ENCODE peak calls at places on chromosomes 5 and 9, in eight cellular contexts. One of them, this sample, is unnamed.
A peak's percentile ranks its signal among the peaks of the same experiment; 100 is the strongest.

GRCh38 chr9:114487607-114488300 is 17.5 kb downstream of the WHRN start:
- DNase-seq in IMR-90: peak; percentile 69
- DNase-seq in coronary artery: no peak
- DNase-seq in dorsolateral prefrontal cortex: no peak
- DNase-seq in breast epithelium: peak; percentile 33
- DNase-seq in ascending aorta: no peak
- DNase-seq in HCT116: peak; percentile 57
- DNase-seq in prostate gland: peak; percentile 77
- DNase-seq in this sample: no peak

GRCh38 chr9:114687034-114687433 is 5.0 kb upstream of the TEX48 start:
- DNase-seq in IMR-90: peak; percentile 81
- DNase-seq in coronary artery: no peak
- DNase-seq in dorsolateral prefrontal cortex: no peak
- DNase-seq in breast epithelium: no peak
- DNase-seq in ascending aorta: no peak
- DNase-seq in HCT116: no peak
- DNase-seq in prostate gland: no peak
- DNase-seq in this sample: no peak

GRCh38 chr5:173331287-173331686 is 3.1 kb upstream of the STC2 start:
- DNase-seq in IMR-90: no peak
- DNase-seq in coronary artery: no peak
- DNase-seq in dorsolateral prefrontal cortex: no peak
- DNase-seq in breast epithelium: no peak
- DNase-seq in ascending aorta: no peak
- DNase-seq in HCT116: no peak
- DNase-seq in prostate gland: no peak
- DNase-seq in this sample: no peak

GRCh38 chr5:139843991-139844390 is 48.4 kb downstream of the PSD2 start:
- DNase-seq in IMR-90: no peak
- DNase-seq in coronary artery: no peak
- DNase-seq in dorsolateral prefrontal cortex: no peak
- DNase-seq in breast epithelium: no peak
- DNase-seq in ascending aorta: no peak
- DNase-seq in HCT116: no peak
- DNase-seq in prostate gland: no peak
- DNase-seq in this sample: no peak

GRCh38 chr9:134535171-134535570 is 106.4 kb upstream of the COL5A1 start:
- DNase-seq in IMR-90: no peak
- DNase-seq in coronary artery: no peak
- DNase-seq in dorsolateral prefrontal cortex: no peak
- DNase-seq in breast epithelium: no peak
- DNase-seq in ascending aorta: no peak
- DNase-seq in HCT116: no peak
- DNase-seq in prostate gland: no peak
- DNase-seq in this sample: peak; percentile 15

GRCh38 chr9:87792831-87793288 is 66.9 kb downstream of the CTSL start:
- DNase-seq in IMR-90: peak; percentile 43
- DNase-seq in coronary artery: peak; percentile 85
- DNase-seq in dorsolateral prefrontal cortex: no peak
- DNase-seq in breast epithelium: peak; percentile 19
- DNase-seq in ascending aorta: peak; percentile 72
- DNase-seq in HCT116: peak; percentile 63
- DNase-seq in prostate gland: no peak
- DNase-seq in this sample: peak; percentile 87

GRCh38 chr9:129930743-129931142 is 95.5 kb downstream of the USP20 start:
- DNase-seq in IMR-90: no peak
- DNase-seq in coronary artery: no peak
- DNase-seq in dorsolateral prefrontal cortex: no peak
- DNase-seq in breast epithelium: no peak
- DNase-seq in ascending aorta: no peak
- DNase-seq in HCT116: no peak
- DNase-seq in prostate gland: no peak
- DNase-seq in this sample: no peak

GRCh38 chr5:170691623-170692022 is 91.9 kb upstream of the GABRP start:
- DNase-seq in IMR-90: no peak
- DNase-seq in coronary artery: no peak
- DNase-seq in dorsolateral prefrontal cortex: no peak
- DNase-seq in breast epithelium: no peak
- DNase-seq in ascending aorta: no peak
- DNase-seq in HCT116: no peak
- DNase-seq in prostate gland: no peak
- DNase-seq in this sample: no peak

GRCh38 chr5:1998716-1999317 is 116.1 kb upstream of the IRX4 start:
- DNase-seq in IMR-90: no peak
- DNase-seq in coronary artery: no peak
- DNase-seq in dorsolateral prefrontal cortex: no peak
- DNase-seq in breast epithelium: peak; percentile 69
- DNase-seq in ascending aorta: no peak
- DNase-seq in HCT116: no peak
- DNase-seq in prostate gland: peak; percentile 40
- DNase-seq in this sample: no peak

GRCh38 chr9:94817291-94818195 is 91.0 kb downstream of the AOPEP start:
- DNase-seq in IMR-90: no peak
- DNase-seq in coronary artery: no peak
- DNase-seq in dorsolateral prefrontal cortex: no peak
- DNase-seq in breast epithelium: no peak
- DNase-seq in ascending aorta: no peak
- DNase-seq in HCT116: no peak
- DNase-seq in prostate gland: peak; percentile 6
- DNase-seq in this sample: no peak

GRCh38 chr9:83154821-83155220 is 91.9 kb upstream of the RASEF start:
- DNase-seq in IMR-90: no peak
- DNase-seq in coronary artery: no peak
- DNase-seq in dorsolateral prefrontal cortex: no peak
- DNase-seq in breast epithelium: no peak
- DNase-seq in ascending aorta: no peak
- DNase-seq in HCT116: no peak
- DNase-seq in prostate gland: no peak
- DNase-seq in this sample: no peak

GRCh38 chr5:178115835-178116405 is 2.6 kb downstream of the N4BP3 start:
- DNase-seq in IMR-90: no peak
- DNase-seq in coronary artery: no peak
- DNase-seq in dorsolateral prefrontal cortex: no peak
- DNase-seq in breast epithelium: no peak
- DNase-seq in ascending aorta: no peak
- DNase-seq in HCT116: no peak
- DNase-seq in prostate gland: no peak
- DNase-seq in this sample: no peak

DNA sequence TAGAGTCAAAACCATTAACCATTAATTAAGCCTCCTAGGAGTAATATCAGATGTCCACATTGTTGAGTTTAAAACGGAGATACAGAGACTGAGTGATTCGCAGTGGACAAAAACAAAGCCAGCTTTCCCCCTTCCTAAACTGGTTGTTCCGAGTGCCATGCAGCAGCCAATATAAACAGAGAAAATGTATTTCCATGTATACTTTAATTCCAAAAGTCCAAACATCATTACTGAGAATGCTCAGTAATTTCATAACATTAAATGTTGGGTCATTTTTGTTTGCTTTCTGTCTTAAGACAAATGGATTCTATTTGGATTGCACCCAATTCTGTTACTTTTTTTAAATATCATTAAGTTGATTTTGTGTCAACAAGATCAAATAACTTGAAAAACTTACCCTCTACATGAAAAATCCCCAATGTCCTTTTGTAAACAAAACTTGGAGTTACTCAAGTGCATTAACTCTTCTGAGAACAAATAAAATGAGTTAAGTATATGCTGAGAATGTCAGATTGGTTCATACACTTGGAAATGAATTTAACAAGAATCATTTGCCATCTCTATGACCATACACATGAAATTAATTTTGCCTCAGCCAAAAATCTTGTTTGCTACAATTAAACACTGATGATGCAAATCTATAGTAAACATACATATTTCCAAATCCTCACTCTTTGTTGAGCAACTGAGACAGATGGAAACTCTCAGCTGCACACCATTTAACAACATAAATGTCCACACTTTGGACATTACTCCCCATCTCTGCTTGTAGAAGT is 19.4 kb downstream of the LURAP1L start:
- DNase-seq in IMR-90: peak; percentile 61
- DNase-seq in coronary artery: no peak
- DNase-seq in dorsolateral prefrontal cortex: no peak
- DNase-seq in breast epithelium: no peak
- DNase-seq in ascending aorta: no peak
- DNase-seq in HCT116: no peak
- DNase-seq in prostate gland: no peak
- DNase-seq in this sample: no peak
- H3K27ac ChIP-seq in IMR-90: peak overlapping the region; percentile 84
- H3K27ac ChIP-seq in coronary artery: peak overlapping the region; percentile 26
- H3K27ac ChIP-seq in dorsolateral prefrontal cortex: no peak overlapping the region
- H3K27ac ChIP-seq in breast epithelium: peak overlapping the region; percentile 44
- H3K27ac ChIP-seq in ascending aorta: no peak overlapping the region
- H3K27ac ChIP-seq in HCT116: no peak overlapping the region
- H3K27ac ChIP-seq in prostate gland: no peak overlapping the region
- H3K27ac ChIP-seq in this sample: peak overlapping the region; percentile 64

GRCh38 chr5:10222326-10222725 is 27.4 kb downstream of the ATPSCKMT start:
- DNase-seq in IMR-90: peak; percentile 51
- DNase-seq in coronary artery: no peak
- DNase-seq in dorsolateral prefrontal cortex: no peak
- DNase-seq in breast epithelium: no peak
- DNase-seq in ascending aorta: no peak
- DNase-seq in HCT116: no peak
- DNase-seq in prostate gland: no peak
- DNase-seq in this sample: no peak

GRCh38 chr5:10218658-10219057 is 31.0 kb downstream of the ATPSCKMT start:
- DNase-seq in IMR-90: no peak
- DNase-seq in coronary artery: no peak
- DNase-seq in dorsolateral prefrontal cortex: no peak
- DNase-seq in breast epithelium: no peak
- DNase-seq in ascending aorta: no peak
- DNase-seq in HCT116: no peak
- DNase-seq in prostate gland: no peak
- DNase-seq in this sample: no peak

GRCh38 chr5:10219068-10219467 is 30.6 kb downstream of the ATPSCKMT start:
- DNase-seq in IMR-90: no peak
- DNase-seq in coronary artery: no peak
- DNase-seq in dorsolateral prefrontal cortex: no peak
- DNase-seq in breast epithelium: no peak
- DNase-seq in ascending aorta: no peak
- DNase-seq in HCT116: no peak
- DNase-seq in prostate gland: no peak
- DNase-seq in this sample: no peak

GRCh38 chr5:10216107-10216506 is 33.6 kb downstream of the ATPSCKMT start:
- DNase-seq in IMR-90: no peak
- DNase-seq in coronary artery: no peak
- DNase-seq in dorsolateral prefrontal cortex: no peak
- DNase-seq in breast epithelium: no peak
- DNase-seq in ascending aorta: no peak
- DNase-seq in HCT116: no peak
- DNase-seq in prostate gland: no peak
- DNase-seq in this sample: no peak

DNA sequence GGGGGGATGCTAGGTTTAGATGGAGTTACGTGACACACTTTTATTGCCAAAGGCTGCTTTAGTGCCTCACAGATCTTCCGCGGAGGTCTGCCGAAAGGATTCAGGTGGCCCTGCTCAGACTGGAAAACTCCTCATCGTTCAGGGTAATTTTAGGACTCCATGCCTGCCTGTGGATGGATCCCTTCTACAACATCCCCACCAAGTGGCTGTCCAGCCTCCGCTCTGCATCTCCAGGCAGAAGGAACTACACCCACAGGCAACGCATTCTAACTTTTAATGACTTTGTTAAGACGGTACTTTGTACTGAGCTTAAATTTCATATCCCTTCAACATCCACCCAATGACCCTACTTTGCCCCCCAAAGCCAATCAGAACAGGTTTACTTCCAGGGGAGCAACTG is 29.4 kb downstream of the ATPSCKMT start:
- DNase-seq in IMR-90: no peak
- DNase-seq in coronary artery: no peak
- DNase-seq in dorsolateral prefrontal cortex: no peak
- DNase-seq in breast epithelium: no peak
- DNase-seq in ascending aorta: no peak
- DNase-seq in HCT116: no peak
- DNase-seq in prostate gland: no peak
- DNase-seq in this sample: no peak
- TF ChIP-seq CTCF in IMR-90: peak; percentile 6
- TF ChIP-seq CTCF in coronary artery: no peak
- TF ChIP-seq CTCF in dorsolateral prefrontal cortex: no peak
- TF ChIP-seq CTCF in breast epithelium: no peak
- TF ChIP-seq CTCF in ascending aorta: no peak
- TF ChIP-seq CTCF in HCT116: no peak
- TF ChIP-seq CTCF in prostate gland: peak; percentile 28
- TF ChIP-seq CTCF in this sample: no peak

GRCh38 chr5:72387985-72388384 is 67.8 kb downstream of the PTCD2 start:
- DNase-seq in IMR-90: peak; percentile 88
- DNase-seq in coronary artery: no peak
- DNase-seq in dorsolateral prefrontal cortex: no peak
- DNase-seq in breast epithelium: no peak
- DNase-seq in ascending aorta: no peak
- DNase-seq in HCT116: no peak
- DNase-seq in prostate gland: no peak
- DNase-seq in this sample: no peak
- H3K27ac ChIP-seq in IMR-90: no peak overlapping the region
- H3K27ac ChIP-seq in coronary artery: no peak overlapping the region
- H3K27ac ChIP-seq in dorsolateral prefrontal cortex: no peak overlapping the region
- H3K27ac ChIP-seq in breast epithelium: no peak overlapping the region
- H3K27ac ChIP-seq in ascending aorta: no peak overlapping the region
- H3K27ac ChIP-seq in HCT116: no peak overlapping the region
- H3K27ac ChIP-seq in prostate gland: no peak overlapping the region
- H3K27ac ChIP-seq in this sample: no peak overlapping the region

GRCh38 chr5:150124111-150124557 is 31.5 kb downstream of the PDGFRB start:
- DNase-seq in IMR-90: no peak
- DNase-seq in coronary artery: no peak
- DNase-seq in dorsolateral prefrontal cortex: no peak
- DNase-seq in breast epithelium: no peak
- DNase-seq in ascending aorta: no peak
- DNase-seq in HCT116: no peak
- DNase-seq in prostate gland: no peak
- DNase-seq in this sample: no peak

GRCh38 chr5:150120617-150121447 is 34.5 kb upstream of the CSF1R start:
- DNase-seq in IMR-90: no peak
- DNase-seq in coronary artery: peak; percentile 64
- DNase-seq in dorsolateral prefrontal cortex: no peak
- DNase-seq in breast epithelium: no peak
- DNase-seq in ascending aorta: no peak
- DNase-seq in HCT116: no peak
- DNase-seq in prostate gland: no peak
- DNase-seq in this sample: no peak

GRCh38 chr5:150121448-150122157 is 34.0 kb downstream of the PDGFRB start:
- DNase-seq in IMR-90: no peak
- DNase-seq in coronary artery: peak; percentile 59
- DNase-seq in dorsolateral prefrontal cortex: no peak
- DNase-seq in breast epithelium: no peak
- DNase-seq in ascending aorta: no peak
- DNase-seq in HCT116: no peak
- DNase-seq in prostate gland: no peak
- DNase-seq in this sample: no peak

GRCh38 chr5:150122536-150123481 is 32.8 kb downstream of the PDGFRB start:
- DNase-seq in IMR-90: no peak
- DNase-seq in coronary artery: peak; percentile 56
- DNase-seq in dorsolateral prefrontal cortex: no peak
- DNase-seq in breast epithelium: no peak
- DNase-seq in ascending aorta: no peak
- DNase-seq in HCT116: no peak
- DNase-seq in prostate gland: no peak
- DNase-seq in this sample: peak; percentile 19

GRCh38 chr5:150122158-150122510 is 33.5 kb downstream of the PDGFRB start:
- DNase-seq in IMR-90: no peak
- DNase-seq in coronary artery: peak; percentile 70
- DNase-seq in dorsolateral prefrontal cortex: no peak
- DNase-seq in breast epithelium: no peak
- DNase-seq in ascending aorta: no peak
- DNase-seq in HCT116: no peak
- DNase-seq in prostate gland: no peak
- DNase-seq in this sample: peak; percentile 57
- TF ChIP-seq CTCF in IMR-90: peak; percentile 17
- TF ChIP-seq CTCF in coronary artery: no peak
- TF ChIP-seq CTCF in dorsolateral prefrontal cortex: no peak
- TF ChIP-seq CTCF in breast epithelium: no peak
- TF ChIP-seq CTCF in ascending aorta: no peak
- TF ChIP-seq CTCF in HCT116: peak; percentile 58
- TF ChIP-seq CTCF in prostate gland: peak; percentile 13
- TF ChIP-seq CTCF in this sample: no peak

GRCh38 chr9:4538107-4538506 is 47.8 kb downstream of the SLC1A1 start:
- DNase-seq in IMR-90: no peak
- DNase-seq in coronary artery: no peak
- DNase-seq in dorsolateral prefrontal cortex: no peak
- DNase-seq in breast epithelium: no peak
- DNase-seq in ascending aorta: no peak
- DNase-seq in HCT116: no peak
- DNase-seq in prostate gland: no peak
- DNase-seq in this sample: no peak
- H3K27ac ChIP-seq in IMR-90: no peak overlapping the region
- H3K27ac ChIP-seq in coronary artery: no peak overlapping the region
- H3K27ac ChIP-seq in dorsolateral prefrontal cortex: no peak overlapping the region
- H3K27ac ChIP-seq in breast epithelium: no peak overlapping the region
- H3K27ac ChIP-seq in ascending aorta: no peak overlapping the region
- H3K27ac ChIP-seq in HCT116: no peak overlapping the region
- H3K27ac ChIP-seq in prostate gland: no peak overlapping the region
- H3K27ac ChIP-seq in this sample: no peak overlapping the region